ENCODE peak calls at places on chromosomes 3 and 15, in seven cellular contexts. V is prostate gland, N is breast epithelium, E is lower lobe of right lung, X is A549, H is HCT116, B is left ventricle myocardium inferior. W is an unnamed sample. For H3K4me1, the result is how much of the 10 kb centered on the place peaks cover.

GRCh38 chr3:51929420-51930003 is 12.2 kb downstream of the RRP9 start:
- DNase-seq in V (no peak), N (no peak), E (no peak), X (no peak), H (no peak), B (no peak), W (no peak)

GRCh38 chr15:72168131-72168825 is 29.3 kb downstream of the GRAMD2A start:
- DNase-seq in V (peak), N (peak), E (no peak), X (no peak), H (no peak), B (peak), W (peak)

GRCh38 chr3:108406661-108407206 is 103.7 kb downstream of the MYH15 start:
- DNase-seq in V (peak), N (no peak), E (no peak), X (peak), H (peak), B (no peak), W (peak)

GRCh38 chr3:177361042-177361938 is 164.0 kb upstream of the TBL1XR1 start:
- DNase-seq in V (no peak), N (no peak), E (no peak), X (no peak), H (no peak), B (no peak), W (no peak)

GRCh38 chr3:110903771-110904532 is 167.7 kb upstream of the NECTIN3 start:
- DNase-seq in V (no peak), N (no peak), E (no peak), X (no peak), H (no peak), B (no peak), W (no peak)

GRCh38 chr15:31306426-31307269 is 20.0 kb upstream of the KLF13 start:
- DNase-seq in V (no peak), N (no peak), E (no peak), X (no peak), H (no peak), B (peak), W (no peak)

GRCh38 chr3:38047896-38048295 is 8.9 kb downstream of the DLEC1 start:
- DNase-seq in V (no peak), N (no peak), E (no peak), X (no peak), H (no peak), B (no peak), W (no peak)

GRCh38 chr3:194323785-194324735 is 27.1 kb downstream of the CPN2 start:
- DNase-seq in V (peak), N (peak), E (no peak), X (peak), H (peak), B (peak), W (peak)

GRCh38 chr3:193960485-193961172 is 175.3 kb upstream of the HES1 start:
- DNase-seq in V (peak), N (no peak), E (no peak), X (no peak), H (no peak), B (no peak), W (peak)

GRCh38 chr3:121883507-121883906 is 10.7 kb upstream of the SLC15A2 start:
- DNase-seq in V (no peak), N (no peak), E (no peak), X (peak), H (peak), B (no peak), W (peak)

GRCh38 chr3:52681610-52682009 is 4.1 kb downstream of the PBRM1 start:
- DNase-seq in V (no peak), N (no peak), E (no peak), X (no peak), H (no peak), B (no peak), W (no peak)

GRCh38 chr3:14503033-14503705 is 37.0 kb downstream of the GRIP2 start:
- DNase-seq in V (no peak), N (no peak), E (no peak), X (no peak), H (no peak), B (no peak), W (no peak)

GRCh38 chr3:46882377-46883015 is 5.0 kb downstream of the PTH1R start:
- DNase-seq in V (no peak), N (no peak), E (no peak), X (peak), H (no peak), B (no peak), W (peak)

GRCh38 chr3:174440350-174440716 is 418.8 kb upstream of the NAALADL2 start:
- DNase-seq in V (peak), N (no peak), E (peak), X (no peak), H (no peak), B (no peak), W (peak)

GRCh38 chr15:64653757-64654156 is 121.6 kb downstream of the RBPMS2 start:
- DNase-seq in V (no peak), N (no peak), E (no peak), X (peak), H (no peak), B (no peak), W (peak)

GRCh38 chr3:172125963-172126403 is 86.6 kb downstream of the FNDC3B start:
- DNase-seq in V (peak), N (no peak), E (peak), X (no peak), H (no peak), B (peak), W (peak)

GRCh38 chr3:185645596-185646381 is 59.7 kb downstream of the SENP2 start:
- DNase-seq in V (no peak), N (no peak), E (no peak), X (no peak), H (no peak), B (no peak), W (no peak)

GRCh38 chr3:62500556-62501294 is 127.4 kb upstream of the FEZF2 start:
- DNase-seq in V (no peak), N (peak), E (no peak), X (no peak), H (no peak), B (no peak), W (no peak)

GRCh38 chr15:70741677-70742293 is 21.6 kb downstream of the UACA start:
- DNase-seq in V (no peak), N (no peak), E (no peak), X (peak), H (peak), B (no peak), W (peak)

GRCh38 chr3:150249776-150250175 is 158.3 kb upstream of the TSC22D2 start:
- DNase-seq in V (no peak), N (no peak), E (no peak), X (no peak), H (no peak), B (no peak), W (no peak)

GRCh38 chr3:106534206-106534605 is 665.4 kb upstream of the CBLB start:
- DNase-seq in V (no peak), N (no peak), E (no peak), X (no peak), H (no peak), B (no peak), W (peak)

GRCh38 chr15:49225572-49226281 is 55.7 kb downstream of the GALK2 start:
- DNase-seq in V (no peak), N (no peak), E (no peak), X (peak), H (peak), B (no peak), W (peak)

GRCh38 chr3:23019596-23020300 is 183.4 kb upstream of the UBE2E2 start:
- DNase-seq in V (no peak), N (no peak), E (no peak), X (no peak), H (no peak), B (no peak), W (peak)

GRCh38 chr3:66812126-66812525 is 186.0 kb upstream of the KBTBD8 start:
- DNase-seq in V (no peak), N (no peak), E (no peak), X (no peak), H (no peak), B (no peak), W (peak)
- H3K27ac ChIP-seq in V (no peak), N (no peak), E (no peak), X (no peak), H (no peak), B (no peak), W (no peak)

GRCh38 chr3:190122198-190122771 is 1.6 kb upstream of the P3H2 start:
- DNase-seq in V (no peak), N (peak), E (no peak), X (no peak), H (no peak), B (no peak), W (peak)

GRCh38 chr3:190119734-190120133 is 963 bp downstream of the P3H2 start:
- DNase-seq in V (no peak), N (no peak), E (no peak), X (no peak), H (no peak), B (no peak), W (no peak)

GRCh38 chr3:190120161-190121060 is at the start of gene P3H2:
- DNase-seq in V (peak), N (peak), E (peak), X (peak), H (peak), B (peak), W (peak)

GRCh38 chr3:190124067-190124466 is 3.4 kb upstream of the P3H2 start:
- DNase-seq in V (no peak), N (no peak), E (no peak), X (no peak), H (no peak), B (no peak), W (no peak)

GRCh38 chr3:190121061-190121765 is 516 bp upstream of the P3H2 start:
- DNase-seq in V (no peak), N (no peak), E (no peak), X (no peak), H (no peak), B (no peak), W (no peak)
- TF ChIP-seq CTCF in V (no peak), N (no peak), E (no peak), X (no peak), H (no peak), B (no peak), W (no peak)

GRCh38 chr15:98900382-98900781 is 107.2 kb downstream of the PGPEP1L start:
- DNase-seq in V (no peak), N (no peak), E (no peak), X (no peak), H (no peak), B (no peak), W (peak)
- H3K4me1 ChIP-seq in V (under half), N (under half), E (under half), X (half or more), H (under half), B (under half), W (under half)

DNA sequence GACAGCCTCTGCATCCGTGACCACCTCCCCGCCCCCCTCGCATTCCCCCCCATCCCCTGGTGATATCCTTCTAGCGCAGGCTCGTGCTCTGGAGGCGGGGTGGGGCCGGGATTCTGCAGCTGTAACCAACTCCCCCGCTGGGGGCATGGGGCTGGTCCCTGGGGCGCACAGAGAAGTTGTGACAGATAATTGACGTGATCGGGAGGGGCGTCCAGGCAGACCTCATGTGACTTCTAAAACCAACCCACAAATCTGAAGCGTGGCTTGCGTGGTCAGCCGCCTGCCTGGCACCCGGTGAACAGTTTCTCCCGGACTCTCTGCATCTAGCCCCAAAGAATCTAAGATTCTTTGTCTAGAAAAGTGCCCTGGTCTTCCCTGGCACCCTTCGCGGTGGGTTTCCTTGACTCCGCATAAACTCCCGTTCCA is 100.6 kb upstream of the IGF1R start:
- DNase-seq in V (no peak), N (no peak), E (peak), X (no peak), H (no peak), B (no peak), W (peak)
- H3K27ac ChIP-seq in V (peak), N (peak), E (peak), X (peak), H (no peak), B (peak), W (peak)

GRCh38 chr15:51132384-51133139 is 37.9 kb upstream of the TNFAIP8L3 start:
- DNase-seq in V (no peak), N (no peak), E (no peak), X (peak), H (peak), B (no peak), W (peak)
- TF ChIP-seq CTCF in V (peak), N (peak), E (peak), X (peak), H (peak), B (peak), W (peak)

GRCh38 chr3:58482917-58483636 is 8.8 kb upstream of the KCTD6 start:
- DNase-seq in V (no peak), N (no peak), E (no peak), X (no peak), H (no peak), B (no peak), W (no peak)

GRCh38 chr3:58474967-58475578 is 16.8 kb upstream of the KCTD6 start:
- DNase-seq in V (no peak), N (no peak), E (no peak), X (no peak), H (no peak), B (no peak), W (no peak)

GRCh38 chr3:58484722-58485069 is 7.2 kb upstream of the KCTD6 start:
- DNase-seq in V (no peak), N (no peak), E (no peak), X (no peak), H (no peak), B (no peak), W (no peak)

GRCh38 chr3:58484049-58484721 is 7.7 kb upstream of the KCTD6 start:
- DNase-seq in V (no peak), N (no peak), E (no peak), X (no peak), H (no peak), B (no peak), W (no peak)

GRCh38 chr3:58480309-58480708 is 11.6 kb upstream of the KCTD6 start:
- DNase-seq in V (no peak), N (no peak), E (no peak), X (no peak), H (no peak), B (no peak), W (no peak)
- H3K4me1 ChIP-seq in V (under half), N (under half), E (under half), X (under half), H (under half), B (under half), W (under half)

DNA sequence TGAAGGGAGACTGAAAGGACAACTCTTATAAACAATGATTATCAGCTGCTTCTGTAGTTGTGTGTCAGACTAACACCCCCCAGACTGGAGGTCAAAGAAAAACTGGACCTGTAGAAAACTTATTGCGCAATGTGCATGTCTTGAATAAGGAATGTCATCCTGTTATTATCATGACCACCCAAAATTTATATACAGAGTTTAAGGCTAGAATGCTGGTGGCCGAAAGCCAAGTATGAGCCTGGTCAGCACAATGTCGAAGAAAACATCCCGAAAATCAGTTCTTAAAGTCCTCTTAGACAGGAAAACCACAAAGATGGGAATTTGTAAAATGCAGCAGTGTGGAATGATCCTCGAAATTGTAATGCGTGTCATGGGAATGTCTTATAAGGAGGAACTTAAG is 29.3 kb downstream of the RFTN1 start:
- DNase-seq in V (no peak), N (peak), E (no peak), X (no peak), H (no peak), B (no peak), W (peak)
- H3K27ac ChIP-seq in V (no peak), N (no peak), E (peak), X (peak), H (no peak), B (peak), W (peak)

GRCh38 chr15:25268166-25268565 is 170.7 kb downstream of the UBE3A start:
- DNase-seq in V (no peak), N (no peak), E (no peak), X (peak), H (no peak), B (no peak), W (no peak)
- TF ChIP-seq CTCF in V (no peak), N (no peak), E (no peak), X (no peak), H (no peak), B (peak), W (no peak)

DNA sequence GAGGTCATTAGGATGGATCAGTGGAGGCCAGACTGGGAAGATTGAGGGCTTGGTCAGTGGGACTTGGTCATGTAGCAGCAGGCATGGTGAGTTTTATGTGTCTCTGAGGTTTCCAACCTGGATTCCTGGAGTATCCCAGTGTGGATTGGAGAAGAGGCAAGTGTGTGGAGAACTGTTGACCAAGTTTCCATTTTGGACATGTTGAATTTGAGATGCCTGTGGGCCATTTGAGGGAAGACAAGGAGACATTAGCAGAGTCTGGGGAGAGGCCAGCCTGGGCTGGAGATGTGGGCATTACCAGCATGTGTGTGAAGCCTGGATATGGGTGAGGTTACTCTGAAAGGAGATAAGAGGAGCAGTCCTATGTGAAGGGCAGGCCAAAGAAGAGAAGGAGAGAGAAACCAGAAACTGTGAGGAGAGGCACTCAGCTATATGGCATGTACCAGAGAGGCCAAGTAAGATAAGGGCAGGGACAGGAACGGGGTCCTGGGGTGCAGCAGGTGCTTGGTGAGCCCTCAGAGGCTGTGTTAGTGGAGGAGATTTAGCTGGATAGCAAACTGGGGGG is 4.3 kb downstream of the SLC25A38 start:
- DNase-seq in V (no peak), N (no peak), E (no peak), X (no peak), H (no peak), B (no peak), W (no peak)
- H3K4me1 ChIP-seq in V (under half), N (under half), E (under half), X (under half), H (under half), B (half or more), W (under half)

DNA sequence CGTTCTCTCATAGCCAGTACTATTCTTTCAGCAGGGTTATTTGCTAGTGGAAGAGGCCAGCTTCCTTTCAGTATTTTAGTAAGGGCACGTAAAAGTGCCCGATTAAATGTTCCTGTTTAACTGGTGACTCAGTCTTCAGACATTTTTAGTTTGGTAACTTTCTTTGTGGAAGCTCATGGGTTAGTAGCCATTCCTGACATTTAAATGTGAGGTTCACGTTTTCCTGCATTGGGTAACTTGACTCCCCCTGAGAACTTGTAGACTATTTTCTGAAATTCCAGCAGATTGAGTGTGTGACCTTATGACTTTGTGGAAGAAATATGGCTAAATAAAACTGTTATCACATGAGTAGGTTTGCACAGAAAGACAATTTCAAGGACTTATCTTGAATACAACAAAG is 16.9 kb downstream of the ABHD2 start:
- DNase-seq in V (no peak), N (no peak), E (no peak), X (peak), H (no peak), B (no peak), W (peak)
- H3K27ac ChIP-seq in V (peak), N (no peak), E (peak), X (peak), H (no peak), B (peak), W (peak)

W was measured in fibroblast of lung.